ENCODE peak calls at places on chromosomes 3 and 15, in seven cellular contexts. One of them, this sample, is unnamed.

GRCh38 chr3:195698325-195699147 is 22.2 kb upstream of the MUC20 start:
- DNase-seq in activated naive CD4-positive, alpha-beta T cell treated with anti-CD3 and anti-CD28 coated beads, Interleukin-2, amount 50 U/mL, for 16 hours: no peak
- DNase-seq in AG04450: no peak
- DNase-seq in Daoy: no peak
- DNase-seq in mucosa of gallbladder: no peak
- DNase-seq in stimulated activated CD4-positive, alpha-beta T cell treated with anti-CD3 and anti-CD28 coated beads, Interleukin-1b, Interleukin-23, amount 100 ng/mL, for 1 hour: no peak
- DNase-seq in endothelial cell: no peak
- DNase-seq in this sample: no peak

GRCh38 chr3:58526124-58526957 is 10.6 kb downstream of the ACOX2 start:
- DNase-seq in activated naive CD4-positive, alpha-beta T cell treated with anti-CD3 and anti-CD28 coated beads, Interleukin-2, amount 50 U/mL, for 16 hours: no peak
- DNase-seq in AG04450: peak
- DNase-seq in Daoy: peak
- DNase-seq in mucosa of gallbladder: no peak
- DNase-seq in stimulated activated CD4-positive, alpha-beta T cell treated with anti-CD3 and anti-CD28 coated beads, Interleukin-1b, Interleukin-23, amount 100 ng/mL, for 1 hour: no peak
- DNase-seq in endothelial cell: no peak
- DNase-seq in this sample: peak

GRCh38 chr3:102225407-102226132 is 209.2 kb upstream of the ZPLD1 start:
- DNase-seq in activated naive CD4-positive, alpha-beta T cell treated with anti-CD3 and anti-CD28 coated beads, Interleukin-2, amount 50 U/mL, for 16 hours: no peak
- DNase-seq in AG04450: peak
- DNase-seq in Daoy: peak
- DNase-seq in mucosa of gallbladder: no peak
- DNase-seq in stimulated activated CD4-positive, alpha-beta T cell treated with anti-CD3 and anti-CD28 coated beads, Interleukin-1b, Interleukin-23, amount 100 ng/mL, for 1 hour: no peak
- DNase-seq in endothelial cell: no peak
- DNase-seq in this sample: no peak

GRCh38 chr15:54456413-54456812 is 478.2 kb downstream of the UNC13C start:
- DNase-seq in activated naive CD4-positive, alpha-beta T cell treated with anti-CD3 and anti-CD28 coated beads, Interleukin-2, amount 50 U/mL, for 16 hours: no peak
- DNase-seq in AG04450: no peak
- DNase-seq in Daoy: no peak
- DNase-seq in mucosa of gallbladder: no peak
- DNase-seq in stimulated activated CD4-positive, alpha-beta T cell treated with anti-CD3 and anti-CD28 coated beads, Interleukin-1b, Interleukin-23, amount 100 ng/mL, for 1 hour: no peak
- DNase-seq in endothelial cell: no peak
- DNase-seq in this sample: no peak

GRCh38 chr3:63707731-63708130 is 55.3 kb downstream of the SNTN start:
- DNase-seq in activated naive CD4-positive, alpha-beta T cell treated with anti-CD3 and anti-CD28 coated beads, Interleukin-2, amount 50 U/mL, for 16 hours: no peak
- DNase-seq in AG04450: no peak
- DNase-seq in Daoy: no peak
- DNase-seq in mucosa of gallbladder: no peak
- DNase-seq in stimulated activated CD4-positive, alpha-beta T cell treated with anti-CD3 and anti-CD28 coated beads, Interleukin-1b, Interleukin-23, amount 100 ng/mL, for 1 hour: no peak
- DNase-seq in endothelial cell: no peak
- DNase-seq in this sample: no peak

GRCh38 chr3:53602866-53603265 is 108.5 kb downstream of the CACNA1D start:
- DNase-seq in activated naive CD4-positive, alpha-beta T cell treated with anti-CD3 and anti-CD28 coated beads, Interleukin-2, amount 50 U/mL, for 16 hours: no peak
- DNase-seq in AG04450: no peak
- DNase-seq in Daoy: no peak
- DNase-seq in mucosa of gallbladder: no peak
- DNase-seq in stimulated activated CD4-positive, alpha-beta T cell treated with anti-CD3 and anti-CD28 coated beads, Interleukin-1b, Interleukin-23, amount 100 ng/mL, for 1 hour: no peak
- DNase-seq in endothelial cell: no peak
- DNase-seq in this sample: no peak

GRCh38 chr3:12100784-12101183 is 57.9 kb downstream of the TIMP4 start:
- DNase-seq in activated naive CD4-positive, alpha-beta T cell treated with anti-CD3 and anti-CD28 coated beads, Interleukin-2, amount 50 U/mL, for 16 hours: no peak
- DNase-seq in AG04450: no peak
- DNase-seq in Daoy: no peak
- DNase-seq in mucosa of gallbladder: no peak
- DNase-seq in stimulated activated CD4-positive, alpha-beta T cell treated with anti-CD3 and anti-CD28 coated beads, Interleukin-1b, Interleukin-23, amount 100 ng/mL, for 1 hour: no peak
- DNase-seq in endothelial cell: no peak
- DNase-seq in this sample: no peak

GRCh38 chr15:92074646-92075045 is 221.1 kb downstream of the SLCO3A1 start:
- DNase-seq in activated naive CD4-positive, alpha-beta T cell treated with anti-CD3 and anti-CD28 coated beads, Interleukin-2, amount 50 U/mL, for 16 hours: no peak
- DNase-seq in AG04450: no peak
- DNase-seq in Daoy: peak
- DNase-seq in mucosa of gallbladder: no peak
- DNase-seq in stimulated activated CD4-positive, alpha-beta T cell treated with anti-CD3 and anti-CD28 coated beads, Interleukin-1b, Interleukin-23, amount 100 ng/mL, for 1 hour: no peak
- DNase-seq in endothelial cell: no peak
- DNase-seq in this sample: no peak

GRCh38 chr15:31934821-31935220 is 95.5 kb upstream of the CHRNA7 start:
- DNase-seq in activated naive CD4-positive, alpha-beta T cell treated with anti-CD3 and anti-CD28 coated beads, Interleukin-2, amount 50 U/mL, for 16 hours: no peak
- DNase-seq in AG04450: no peak
- DNase-seq in Daoy: peak
- DNase-seq in mucosa of gallbladder: no peak
- DNase-seq in stimulated activated CD4-positive, alpha-beta T cell treated with anti-CD3 and anti-CD28 coated beads, Interleukin-1b, Interleukin-23, amount 100 ng/mL, for 1 hour: no peak
- DNase-seq in endothelial cell: no peak
- DNase-seq in this sample: no peak

GRCh38 chr15:101382544-101382943 is 87.5 kb upstream of the SNRPA1 start:
- DNase-seq in activated naive CD4-positive, alpha-beta T cell treated with anti-CD3 and anti-CD28 coated beads, Interleukin-2, amount 50 U/mL, for 16 hours: no peak
- DNase-seq in AG04450: no peak
- DNase-seq in Daoy: no peak
- DNase-seq in mucosa of gallbladder: no peak
- DNase-seq in stimulated activated CD4-positive, alpha-beta T cell treated with anti-CD3 and anti-CD28 coated beads, Interleukin-1b, Interleukin-23, amount 100 ng/mL, for 1 hour: no peak
- DNase-seq in endothelial cell: no peak
- DNase-seq in this sample: no peak

GRCh38 chr15:88401972-88402656 is 65.1 kb downstream of the MRPL46 start:
- DNase-seq in activated naive CD4-positive, alpha-beta T cell treated with anti-CD3 and anti-CD28 coated beads, Interleukin-2, amount 50 U/mL, for 16 hours: no peak
- DNase-seq in AG04450: no peak
- DNase-seq in Daoy: no peak
- DNase-seq in mucosa of gallbladder: no peak
- DNase-seq in stimulated activated CD4-positive, alpha-beta T cell treated with anti-CD3 and anti-CD28 coated beads, Interleukin-1b, Interleukin-23, amount 100 ng/mL, for 1 hour: no peak
- DNase-seq in endothelial cell: no peak
- DNase-seq in this sample: no peak

GRCh38 chr3:145191543-145191942 is 969.4 kb downstream of the PLOD2 start:
- DNase-seq in activated naive CD4-positive, alpha-beta T cell treated with anti-CD3 and anti-CD28 coated beads, Interleukin-2, amount 50 U/mL, for 16 hours: no peak
- DNase-seq in AG04450: no peak
- DNase-seq in Daoy: no peak
- DNase-seq in mucosa of gallbladder: peak
- DNase-seq in stimulated activated CD4-positive, alpha-beta T cell treated with anti-CD3 and anti-CD28 coated beads, Interleukin-1b, Interleukin-23, amount 100 ng/mL, for 1 hour: no peak
- DNase-seq in endothelial cell: no peak
- DNase-seq in this sample: no peak

GRCh38 chr3:152102410-152102809 is 166.3 kb upstream of the MBNL1 start:
- DNase-seq in activated naive CD4-positive, alpha-beta T cell treated with anti-CD3 and anti-CD28 coated beads, Interleukin-2, amount 50 U/mL, for 16 hours: no peak
- DNase-seq in AG04450: no peak
- DNase-seq in Daoy: no peak
- DNase-seq in mucosa of gallbladder: no peak
- DNase-seq in stimulated activated CD4-positive, alpha-beta T cell treated with anti-CD3 and anti-CD28 coated beads, Interleukin-1b, Interleukin-23, amount 100 ng/mL, for 1 hour: no peak
- DNase-seq in endothelial cell: no peak
- DNase-seq in this sample: no peak

GRCh38 chr3:107184375-107184774 is 192.9 kb upstream of the CCDC54 start:
- DNase-seq in activated naive CD4-positive, alpha-beta T cell treated with anti-CD3 and anti-CD28 coated beads, Interleukin-2, amount 50 U/mL, for 16 hours: no peak
- DNase-seq in AG04450: no peak
- DNase-seq in Daoy: no peak
- DNase-seq in mucosa of gallbladder: no peak
- DNase-seq in stimulated activated CD4-positive, alpha-beta T cell treated with anti-CD3 and anti-CD28 coated beads, Interleukin-1b, Interleukin-23, amount 100 ng/mL, for 1 hour: no peak
- DNase-seq in endothelial cell: no peak
- DNase-seq in this sample: no peak

GRCh38 chr3:123960791-123961507 is at the start of gene CCDC14:
- DNase-seq in activated naive CD4-positive, alpha-beta T cell treated with anti-CD3 and anti-CD28 coated beads, Interleukin-2, amount 50 U/mL, for 16 hours: peak
- DNase-seq in AG04450: peak
- DNase-seq in Daoy: peak
- DNase-seq in mucosa of gallbladder: peak
- DNase-seq in stimulated activated CD4-positive, alpha-beta T cell treated with anti-CD3 and anti-CD28 coated beads, Interleukin-1b, Interleukin-23, amount 100 ng/mL, for 1 hour: peak
- DNase-seq in endothelial cell: peak
- DNase-seq in this sample: peak

GRCh38 chr3:124351430-124352142 is 359.7 kb upstream of the ROPN1 start:
- DNase-seq in activated naive CD4-positive, alpha-beta T cell treated with anti-CD3 and anti-CD28 coated beads, Interleukin-2, amount 50 U/mL, for 16 hours: no peak
- DNase-seq in AG04450: peak
- DNase-seq in Daoy: peak
- DNase-seq in mucosa of gallbladder: peak
- DNase-seq in stimulated activated CD4-positive, alpha-beta T cell treated with anti-CD3 and anti-CD28 coated beads, Interleukin-1b, Interleukin-23, amount 100 ng/mL, for 1 hour: no peak
- DNase-seq in endothelial cell: peak
- DNase-seq in this sample: peak